ENCODE peak calls at places on chromosomes 12 and 14, in four cellular contexts. S, F, W and A are unnamed samples.

GRCh38 chr12:57904426-57904825 is 36.9 kb upstream of the ATP23 start:
- DNase-seq in S (no peak), F (no peak), W (no peak), A (no peak)

GRCh38 chr12:3107071-3107583 is 29.9 kb downstream of the TSPAN9 start:
- DNase-seq in S (peak; percentile 81), W (peak; percentile 39), F (no peak), A (no peak)

GRCh38 chr12:51318846-51319570 is 5.0 kb downstream of the BIN2 start:
- DNase-seq in W (no peak), F (no peak), S (no peak), A (peak; percentile 43)

GRCh38 chr12:2017724-2018337 is 13.6 kb upstream of the DCP1B start:
- DNase-seq in S (peak; percentile 44), F (peak; percentile 33), W (peak; percentile 32), A (no peak)

GRCh38 chr14:74292061-74292460 is 10.7 kb downstream of the ABCD4 start:
- DNase-seq in F (no peak), S (no peak), W (no peak), A (no peak)

GRCh38 chr14:20350280-20350679 is 6.8 kb downstream of the PARP2 start:
- DNase-seq in W (no peak), F (no peak), S (no peak), A (no peak)

GRCh38 chr12:79561401-79562132 is 129.2 kb downstream of the PAWR start:
- DNase-seq in W (no peak), F (no peak), S (no peak), A (no peak)

GRCh38 chr12:124292385-124292784 is 2.5 kb upstream of the RFLNA start:
- DNase-seq in W (peak; percentile 45), S (no peak), F (no peak), A (no peak)

GRCh38 chr12:79686171-79686570 is 4.6 kb downstream of the PAWR start:
- DNase-seq in F (no peak), W (no peak), S (no peak), A (no peak)

DNA sequence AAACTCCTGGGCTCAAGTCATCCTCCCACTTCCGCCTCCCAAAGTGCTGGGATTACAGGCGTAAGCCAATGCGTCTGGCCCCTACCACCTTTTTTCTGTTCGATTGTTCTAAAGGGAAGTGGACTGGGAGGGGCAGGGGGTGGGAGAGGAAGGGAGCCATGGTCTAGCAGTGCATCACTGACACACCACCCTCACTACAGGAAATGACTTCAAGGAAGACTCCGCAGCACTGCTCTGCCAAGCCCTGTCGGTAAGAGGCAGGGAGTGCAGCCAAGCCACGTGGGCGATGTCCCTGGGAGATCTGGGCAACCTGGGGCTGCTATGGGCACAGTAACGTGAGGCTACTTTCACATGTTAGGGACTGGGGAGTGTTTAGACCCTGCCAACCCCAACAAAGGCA is 18.0 kb downstream of the LRRC74A start:
- DNase-seq in S (peak; percentile 75), W (no peak), F (peak; percentile 88), A (peak; percentile 86)
- TF ChIP-seq CTCF in S (peak; percentile 31), W (no peak), F (peak; percentile 7), A (peak; percentile 47)

DNA sequence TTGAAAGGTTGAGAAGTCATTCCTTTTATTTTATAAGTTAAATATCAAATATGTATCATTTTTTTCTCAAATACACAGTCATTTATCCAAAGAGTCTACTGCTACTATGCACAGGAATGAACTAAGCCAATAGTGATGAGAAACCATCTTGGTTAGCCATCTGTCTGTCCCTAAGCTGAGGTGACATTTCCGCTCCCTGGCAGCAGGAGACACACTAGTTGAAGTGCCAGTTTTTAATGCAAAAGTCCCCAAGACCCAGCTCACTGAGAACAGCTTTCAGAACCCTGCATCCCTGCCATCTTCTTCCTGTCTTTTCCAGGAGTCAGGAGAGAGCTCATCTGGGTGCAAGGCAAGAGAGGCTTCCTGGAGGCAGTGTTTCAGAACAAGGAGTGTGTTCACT is 69.5 kb downstream of the TMEM132C start:
- DNase-seq in S (no peak), W (no peak), F (no peak), A (no peak)
- TF ChIP-seq CTCF in S (no peak), W (no peak), F (no peak), A (no peak)

DNA sequence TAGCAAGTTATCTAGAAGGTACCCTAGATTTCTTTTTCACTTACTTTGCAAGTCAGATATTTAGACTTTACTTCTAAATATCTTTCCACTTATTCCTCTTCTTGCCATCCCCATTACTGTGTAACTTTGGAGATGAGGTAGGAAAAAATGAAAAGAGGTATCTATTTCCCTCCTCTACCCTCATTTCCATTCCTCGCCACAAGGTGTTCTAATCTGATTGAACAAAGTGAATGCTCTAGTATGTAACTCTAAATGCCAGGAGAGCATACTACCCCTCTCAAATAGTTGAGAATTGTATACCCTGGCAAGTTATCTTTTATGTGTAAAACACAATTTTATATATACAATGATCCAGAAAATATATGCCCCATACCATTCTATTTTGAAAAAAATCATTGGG is 1.7 kb upstream of the LDHB start:
- DNase-seq in W (no peak), S (no peak), F (no peak), A (no peak)
- TF ChIP-seq CTCF in W (peak; percentile 11), S (no peak), F (no peak), A (peak; percentile 39)

GRCh38 chr14:36319899-36320209 is 583 bp downstream of the MBIP start:
- DNase-seq in F (no peak), S (no peak), W (no peak), A (no peak)
- TF ChIP-seq CTCF in F (no peak), S (no peak), W (no peak), A (no peak)

GRCh38 chr12:64621257-64621942 is 11.1 kb downstream of the RASSF3 start:
- DNase-seq in S (peak; percentile 53), W (no peak), F (no peak), A (no peak)

GRCh38 chr12:64627781-64628180 is 17.5 kb downstream of the RASSF3 start:
- DNase-seq in S (no peak), F (no peak), W (no peak), A (no peak)

GRCh38 chr12:64631197-64631596 is 20.9 kb downstream of the RASSF3 start:
- DNase-seq in F (no peak), W (no peak), S (no peak), A (peak; percentile 25)

GRCh38 chr12:64624035-64624434 is 13.7 kb downstream of the RASSF3 start:
- DNase-seq in W (no peak), F (no peak), S (no peak), A (no peak)

DNA sequence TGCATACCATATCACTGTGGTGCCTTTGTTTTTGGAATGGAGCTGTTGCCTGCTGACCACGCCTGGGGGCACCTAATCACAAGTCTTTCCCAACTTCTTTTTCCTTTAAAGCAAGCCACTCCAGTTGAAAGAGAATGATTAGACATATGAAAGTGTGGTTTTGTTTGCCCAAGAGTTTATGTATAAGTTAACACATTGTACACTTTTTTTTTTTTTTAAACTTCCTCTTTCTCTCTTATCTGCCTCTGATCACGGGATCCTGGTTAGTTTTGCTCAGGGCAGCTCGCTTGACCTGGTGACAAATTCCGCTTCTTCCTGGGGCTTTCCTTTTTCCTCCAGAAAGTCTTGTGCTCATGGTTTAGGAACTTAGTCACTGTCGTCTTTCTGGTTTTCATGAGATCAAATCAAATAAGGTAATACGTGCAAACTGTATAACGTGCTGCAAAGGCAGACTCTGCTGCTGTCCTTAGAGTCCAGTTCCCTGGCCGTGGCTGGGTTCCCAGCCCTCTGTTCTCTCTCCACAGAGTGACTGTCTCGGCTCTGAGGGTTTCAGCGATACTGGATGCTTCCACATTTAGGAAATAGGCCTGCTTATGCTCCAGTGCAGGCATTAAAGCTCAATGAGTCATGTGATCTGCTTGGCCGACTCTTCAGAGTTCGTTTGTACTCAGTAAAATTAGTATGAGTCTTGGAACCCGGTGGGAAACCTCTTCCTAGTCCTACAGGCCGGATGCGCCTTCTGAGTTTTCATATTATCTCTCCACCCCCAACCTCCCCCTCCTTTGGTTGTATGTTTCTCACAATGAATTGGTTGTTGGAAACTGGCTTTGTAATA is 15.2 kb downstream of the RASSF3 start:
- DNase-seq in W (no peak), S (peak; percentile 86), F (peak; percentile 81), A (peak; percentile 56)
- TF ChIP-seq CTCF in W (no peak), S (no peak), F (no peak), A (no peak)

DNA sequence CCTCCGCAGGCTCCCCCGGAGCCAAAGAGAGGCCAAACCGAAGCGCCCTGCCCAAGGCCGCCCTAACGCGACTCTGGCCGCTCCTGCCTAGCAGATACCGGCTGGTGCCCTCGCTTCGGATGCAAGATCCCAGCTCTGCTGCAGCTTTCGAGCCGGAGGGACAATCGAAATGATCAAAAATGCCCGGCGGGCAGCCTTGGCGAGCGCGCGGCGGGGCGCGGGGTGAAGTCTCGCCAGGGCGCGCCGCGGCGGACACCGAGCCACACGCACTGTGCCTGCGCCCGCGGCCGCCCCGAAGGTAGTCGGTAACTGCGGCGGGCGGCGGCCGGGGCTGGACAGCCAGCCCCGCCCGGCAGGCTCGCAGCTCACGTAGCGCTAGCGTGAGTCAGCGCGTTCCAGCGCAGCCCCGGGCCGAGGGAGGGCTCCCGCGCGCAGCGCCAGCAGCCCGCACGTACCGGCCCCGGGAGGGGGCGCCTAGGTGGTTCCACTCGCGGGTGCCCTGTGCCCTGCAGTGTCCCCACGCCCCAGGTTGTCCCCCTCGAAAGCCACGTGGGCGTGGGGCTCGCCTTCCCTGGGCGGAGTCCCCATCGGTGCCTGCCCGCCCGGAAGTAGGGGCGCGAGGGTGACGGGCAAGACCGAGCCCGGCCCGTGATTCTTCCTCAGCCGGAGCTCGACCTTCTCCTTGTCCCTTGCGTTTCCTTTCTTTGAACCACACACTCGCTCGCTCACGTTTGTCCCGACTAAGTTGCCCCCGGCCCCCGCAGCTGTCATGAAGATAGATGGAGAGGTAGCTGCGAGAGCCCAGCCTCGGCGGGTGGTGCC is 109.3 kb upstream of the EGLN3 start:
- DNase-seq in W (peak; percentile 79), S (peak; percentile 70), F (peak; percentile 75), A (peak; percentile 69)
- TF ChIP-seq CTCF in W (no peak), S (peak; percentile 40), F (no peak), A (no peak)

GRCh38 chr12:131039551-131039950 is 85.8 kb downstream of the ADGRD1 start:
- DNase-seq in S (no peak), F (no peak), W (no peak), A (no peak)
- TF ChIP-seq CTCF in S (no peak), F (no peak), W (no peak), A (no peak)

DNA sequence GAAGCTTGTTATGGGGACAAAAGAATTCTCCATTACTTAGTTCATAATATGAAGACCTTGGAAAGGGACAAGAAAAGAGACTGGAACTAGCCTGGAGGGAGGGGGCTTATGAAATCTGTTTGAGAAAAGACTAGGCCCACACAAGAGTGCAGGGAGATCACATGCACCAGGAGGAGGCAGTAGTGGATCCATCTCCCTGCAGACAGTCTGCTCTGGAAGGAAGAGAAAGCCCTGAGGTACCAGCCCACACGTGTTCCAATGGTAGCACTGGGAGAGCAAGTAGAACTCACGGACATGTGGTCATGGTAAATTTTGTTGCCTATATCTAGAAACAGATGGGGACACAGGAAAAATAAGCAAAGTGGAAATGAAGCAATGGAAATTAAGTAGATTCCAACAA is 445.4 kb downstream of the SOX5 start:
- DNase-seq in F (no peak), S (no peak), W (no peak), A (no peak)
- TF ChIP-seq CTCF in F (no peak), S (no peak), W (no peak), A (no peak)

DNA sequence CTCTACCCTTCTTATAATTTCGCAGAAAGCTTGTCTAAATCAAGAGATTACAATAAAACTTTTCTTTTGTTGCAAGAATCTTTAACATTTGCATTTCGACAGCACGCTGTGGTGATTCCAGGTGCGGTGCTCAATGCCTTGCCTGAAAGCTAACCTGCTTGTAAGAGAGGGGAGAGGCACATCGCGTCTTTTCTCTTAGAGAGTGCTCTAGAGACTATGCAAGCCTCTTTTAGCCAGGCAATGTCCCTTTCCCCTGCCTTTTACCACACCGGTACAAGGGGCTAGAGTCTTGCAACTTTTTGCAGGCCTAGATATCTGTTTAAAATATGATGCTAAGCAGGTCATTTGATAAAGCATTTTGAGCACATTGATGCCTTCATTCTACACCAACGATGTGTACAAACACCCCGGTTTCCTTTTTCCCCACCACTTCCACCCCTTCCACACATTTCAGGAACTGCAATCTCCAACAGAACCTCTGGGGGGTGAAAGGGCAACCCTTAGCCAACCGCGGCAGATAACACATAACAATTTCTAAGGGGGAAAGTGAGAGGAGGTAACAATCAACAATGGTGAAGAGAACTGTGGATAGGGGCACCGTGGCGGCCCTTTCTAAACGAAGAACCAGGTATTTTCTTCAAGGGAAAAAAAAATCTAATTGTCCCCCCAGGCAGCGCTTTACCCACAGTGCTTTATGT is 1.3 kb downstream of the KITLG start:
- DNase-seq in F (no peak), W (peak; percentile 33), S (no peak), A (no peak)
- TF ChIP-seq CTCF in F (no peak), W (peak; percentile 43), S (peak; percentile 42), A (no peak)